ENCODE peak calls at places on chromosomes 5 and 9, in ten cellular contexts. H is suprapubic skin, B is A549, X is neural crest cell, T is BJ, W is kidney, I is Peyer's patch, Z is PC-9, J is epithelial cell of esophagus, K is AG04449. V is an unnamed sample.

GRCh38 chr5:1515311-1515920 is 8.3 kb downstream of the LPCAT1 start:
- DNase-seq in I (peak; percentile 46), X (no peak), W (peak; percentile 63), H (no peak), T (no peak), B (no peak), J (no peak), K (no peak), Z (no peak), V (peak; percentile 36)

GRCh38 chr5:79480991-79481390 is 32.9 kb downstream of the HOMER1 start:
- DNase-seq in I (no peak), T (no peak), H (no peak), J (no peak), X (no peak), Z (no peak), B (no peak), K (no peak), W (no peak), V (no peak)

GRCh38 chr5:98432378-98432777 is 341.1 kb upstream of the RGMB start:
- DNase-seq in I (no peak), K (no peak), T (no peak), W (no peak), J (no peak), H (no peak), X (no peak), B (no peak), Z (no peak), V (no peak)

GRCh38 chr9:14654932-14655331 is 38.3 kb downstream of the ZDHHC21 start:
- DNase-seq in W (no peak), K (no peak), X (no peak), T (no peak), B (no peak), Z (no peak), J (no peak), I (no peak), H (no peak), V (no peak)

GRCh38 chr5:61280766-61281427 is 51.2 kb upstream of the ZSWIM6 start:
- DNase-seq in I (peak; percentile 63), Z (no peak), H (no peak), B (no peak), T (no peak), J (peak; percentile 65), X (no peak), W (no peak), K (no peak), V (no peak)

GRCh38 chr9:121824651-121825480 is 173.4 kb downstream of the DAB2IP start:
- DNase-seq in H (no peak), T (no peak), W (no peak), J (no peak), Z (no peak), K (no peak), I (peak; percentile 27), X (no peak), B (no peak), V (no peak)

GRCh38 chr9:94734054-94734754 is 7.7 kb downstream of the AOPEP start:
- DNase-seq in T (no peak), X (no peak), Z (no peak), J (no peak), H (no peak), I (no peak), W (no peak), K (no peak), B (no peak), V (no peak)

GRCh38 chr5:181086410-181087229 is 44.3 kb downstream of the OR2V1 start:
- DNase-seq in K (no peak), X (no peak), T (no peak), H (no peak), I (no peak), B (no peak), Z (no peak), W (no peak), J (no peak), V (no peak)

GRCh38 chr5:77258652-77259051 is 48.2 kb downstream of the PDE8B start:
- DNase-seq in J (no peak), K (no peak), X (no peak), Z (no peak), I (no peak), B (no peak), H (no peak), T (no peak), W (no peak), V (no peak)

GRCh38 chr5:5494489-5495402 is 72.3 kb downstream of the ICE1 start:
- DNase-seq in K (no peak), W (peak; percentile 92), H (peak; percentile 66), J (peak; percentile 70), I (peak; percentile 96), T (no peak), X (peak; percentile 44), Z (peak; percentile 60), B (no peak), V (peak; percentile 89)

GRCh38 chr5:110549301-110549700 is 177.2 kb downstream of the TMEM232 start:
- DNase-seq in Z (no peak), X (no peak), I (no peak), B (no peak), W (no peak), T (no peak), J (peak; percentile 4), K (no peak), H (no peak), V (no peak)

GRCh38 chr5:128092144-128092543 is 8.6 kb downstream of the SLC12A2 start:
- DNase-seq in W (no peak), J (no peak), T (no peak), K (no peak), H (no peak), B (no peak), X (no peak), Z (no peak), I (no peak), V (no peak)

GRCh38 chr9:107488400-107489143 is 997 bp downstream of the KLF4 start:
- DNase-seq in J (peak; percentile 71), H (peak; percentile 89), Z (peak; percentile 69), I (peak; percentile 85), B (peak; percentile 34), W (peak; percentile 92), T (no peak), X (peak; percentile 27), K (no peak), V (peak; percentile 78)

GRCh38 chr5:6784481-6784880 is 71.2 kb downstream of the TENT4A start:
- DNase-seq in T (no peak), I (no peak), H (no peak), Z (no peak), J (no peak), W (no peak), K (no peak), B (no peak), X (no peak), V (no peak)

GRCh38 chr9:124754289-124754688 is 16.8 kb downstream of the NR6A1 start:
- DNase-seq in B (no peak), K (no peak), X (no peak), I (no peak), J (peak; percentile 43), Z (no peak), H (no peak), W (no peak), T (no peak), V (no peak)

GRCh38 chr5:54217826-54218503 is 92.4 kb downstream of the ARL15 start:
- DNase-seq in H (no peak), Z (peak; percentile 2), T (peak; percentile 39), B (peak; percentile 30), I (peak; percentile 53), J (peak; percentile 82), X (peak; percentile 45), K (peak; percentile 37), W (no peak), V (no peak)

GRCh38 chr9:133115604-133116345 is 5.3 kb downstream of the RALGDS start:
- DNase-seq in X (no peak), I (no peak), W (peak; percentile 65), T (no peak), B (no peak), J (no peak), H (peak; percentile 80), K (no peak), Z (no peak), V (no peak)

GRCh38 chr9:116264361-116264760 is 110.8 kb downstream of the PAPPA start:
- DNase-seq in J (no peak), X (no peak), I (no peak), T (no peak), H (no peak), W (no peak), Z (no peak), K (no peak), B (no peak), V (no peak)

GRCh38 chr9:116262421-116262820 is 108.8 kb downstream of the PAPPA start:
- DNase-seq in J (no peak), K (no peak), W (no peak), Z (no peak), X (no peak), B (no peak), H (no peak), T (no peak), I (no peak), V (no peak)

GRCh38 chr9:116260531-116260930 is 106.9 kb downstream of the PAPPA start:
- DNase-seq in X (no peak), B (no peak), I (no peak), T (no peak), J (no peak), Z (no peak), H (no peak), K (no peak), W (no peak), V (no peak)
- TF ChIP-seq CTCF in X (no peak), B (no peak), I (no peak), T (no peak), J (no peak), Z (no peak), H (no peak), K (no peak), W (no peak), V (no peak)

GRCh38 chr5:176675676-176676360 is 28.5 kb downstream of the TSPAN17 start:
- DNase-seq in T (no peak), W (peak; percentile 26), Z (peak; percentile 63), I (no peak), J (peak; percentile 45), H (no peak), K (no peak), X (peak; percentile 39), B (peak; percentile 60), V (no peak)
- TF ChIP-seq CTCF in T (peak; percentile 60), W (peak; percentile 38), Z (peak; percentile 72), I (peak; percentile 9), J (peak; percentile 66), H (peak; percentile 39), K (peak; percentile 67), X (peak; percentile 71), B (no peak), V (no peak)

GRCh38 chr5:141825836-141826560 is 52.2 kb downstream of the PCDH1 start:
- DNase-seq in H (no peak), Z (no peak), B (peak; percentile 69), K (no peak), W (no peak), T (no peak), X (no peak), J (peak; percentile 14), I (no peak), V (peak; percentile 17)
- TF ChIP-seq CTCF in H (no peak), Z (peak; percentile 59), B (peak; percentile 45), K (no peak), W (no peak), T (peak; percentile 23), X (peak; percentile 42), J (peak; percentile 24), I (peak; percentile 27), V (peak; percentile 24)

GRCh38 chr9:37410969-37411785 is 11.3 kb upstream of the GRHPR start:
- DNase-seq in J (no peak), K (no peak), H (no peak), I (peak; percentile 57), W (no peak), B (no peak), T (no peak), X (no peak), Z (no peak), V (peak; percentile 20)
- TF ChIP-seq CTCF in J (peak; percentile 41), K (peak; percentile 57), H (no peak), I (peak; percentile 9), W (no peak), B (peak; percentile 13), T (peak; percentile 52), X (peak; percentile 44), Z (peak; percentile 41), V (peak; percentile 55)

V was measured in B cell.